ENCODE peak calls at places on chromosomes 5 and 9, in seven cellular contexts. K is PC-9, H is H1, B is GM23338, Q is GM23248, P is hepatocyte, M is mammary epithelial cell. S is an unnamed sample.

GRCh38 chr9:98314381-98315066 is 59.1 kb upstream of the TBC1D2 start:
- DNase-seq in K (no peak), H (no peak), B (no peak), Q (peak), P (peak), M (peak), S (peak)

GRCh38 chr9:128107971-128108783 is 19.4 kb downstream of the PTGES2 start:
- DNase-seq in K (no peak), H (no peak), B (no peak), Q (no peak), P (peak), M (no peak), S (no peak)

GRCh38 chr5:54186912-54187445 is 123.4 kb downstream of the ARL15 start:
- DNase-seq in K (no peak), H (no peak), B (peak), Q (peak), P (no peak), M (no peak), S (no peak)

GRCh38 chr9:12722131-12722530 is 28.9 kb downstream of the TYRP1 start:
- DNase-seq in K (no peak), H (no peak), B (no peak), Q (peak), P (no peak), M (peak), S (no peak)

GRCh38 chr5:44952376-44952775 is 143.6 kb downstream of the MRPS30 start:
- DNase-seq in K (peak), H (no peak), B (peak), Q (peak), P (peak), M (peak), S (peak)

GRCh38 chr5:127446626-127447025 is 70.8 kb upstream of the PRRC1 start:
- DNase-seq in K (no peak), H (no peak), B (no peak), Q (no peak), P (no peak), M (no peak), S (no peak)

GRCh38 chr9:89179920-89180667 is 1.5 kb upstream of the SHC3 start:
- DNase-seq in K (peak), H (peak), B (peak), Q (peak), P (peak), M (peak), S (peak)

GRCh38 chr9:126522957-126523356 is 90.8 kb upstream of the LMX1B start:
- DNase-seq in K (no peak), H (no peak), B (no peak), Q (no peak), P (no peak), M (no peak), S (no peak)

GRCh38 chr5:6365977-6366590 is 12.3 kb downstream of the MED10 start:
- DNase-seq in K (no peak), H (no peak), B (no peak), Q (no peak), P (no peak), M (no peak), S (no peak)

GRCh38 chr5:72587909-72588308 is 80.7 kb upstream of the ZNF366 start:
- DNase-seq in K (no peak), H (no peak), B (peak), Q (peak), P (no peak), M (no peak), S (no peak)

GRCh38 chr5:44454002-44454401 is 64.8 kb upstream of the FGF10 start:
- DNase-seq in K (no peak), H (no peak), B (peak), Q (no peak), P (no peak), M (no peak), S (no peak)

GRCh38 chr5:149452665-149453617 is 73.8 kb upstream of the IL17B start:
- DNase-seq in K (peak), H (no peak), B (peak), Q (peak), P (peak), M (peak), S (peak)

GRCh38 chr5:172508471-172509404 is 54.4 kb upstream of the SH3PXD2B start:
- DNase-seq in K (no peak), H (peak), B (no peak), Q (no peak), P (no peak), M (no peak), S (no peak)

GRCh38 chr9:134305533-134305932 is 20.7 kb upstream of the RXRA start:
- DNase-seq in K (no peak), H (no peak), B (no peak), Q (no peak), P (no peak), M (no peak), S (no peak)

GRCh38 chr9:6230037-6230778 is 14.6 kb downstream of the IL33 start:
- DNase-seq in K (no peak), H (no peak), B (no peak), Q (peak), P (peak), M (peak), S (no peak)

GRCh38 chr5:157198277-157199058 is 17.8 kb downstream of the ITK start:
- DNase-seq in K (no peak), H (no peak), B (no peak), Q (no peak), P (no peak), M (no peak), S (no peak)

GRCh38 chr5:180628827-180629702 is 20.3 kb downstream of the FLT4 start:
- DNase-seq in K (no peak), H (no peak), B (no peak), Q (no peak), P (no peak), M (no peak), S (no peak)

GRCh38 chr5:150653145-150653761 is 7.8 kb upstream of the MYOZ3 start:
- DNase-seq in K (no peak), H (no peak), B (no peak), Q (peak), P (no peak), M (no peak), S (peak)

GRCh38 chr9:18825775-18826174 is 207.2 kb downstream of the SAXO1 start:
- DNase-seq in K (no peak), H (no peak), B (no peak), Q (no peak), P (no peak), M (no peak), S (no peak)

DNA sequence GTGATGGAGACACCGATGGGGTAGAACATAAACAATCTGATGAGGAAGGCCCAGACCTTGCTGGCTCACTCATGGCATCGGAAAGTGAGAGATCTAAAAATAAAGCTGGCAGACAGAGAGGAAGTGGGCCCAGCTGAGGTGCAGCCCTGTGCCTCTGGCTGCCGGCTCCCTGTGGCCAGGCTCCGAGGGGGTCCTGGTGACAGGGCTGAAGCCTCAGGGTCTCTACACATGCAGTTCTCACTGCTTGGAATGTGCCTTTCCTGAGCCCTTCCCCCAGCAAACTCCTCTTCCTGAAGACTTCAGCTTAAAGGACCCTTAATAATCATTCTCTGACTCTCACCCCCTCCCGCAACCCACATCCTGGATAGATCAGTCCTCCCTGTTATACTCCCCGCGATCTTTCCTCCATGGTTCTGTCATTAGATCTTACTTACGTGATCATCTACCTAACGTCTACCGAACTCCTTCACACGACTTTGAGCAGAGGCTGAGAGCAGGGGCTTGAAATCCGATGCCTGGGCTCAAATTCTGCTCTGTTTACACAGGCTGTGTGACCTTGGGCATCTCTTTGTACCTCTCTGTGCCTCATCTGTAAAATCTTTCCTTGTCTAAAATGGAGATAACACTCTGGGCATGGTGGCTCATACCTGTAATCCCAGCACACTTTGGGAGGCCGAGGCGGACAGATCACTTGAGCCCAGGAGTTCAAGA is 33.1 kb upstream of the CRB2 start:
- DNase-seq in K (no peak), H (no peak), B (no peak), Q (no peak), P (no peak), M (no peak), S (no peak)
- H2AFZ ChIP-seq in K (no peak), H (peak), B (peak), Q (no peak), P (no peak), M (no peak), S (peak)

GRCh38 chr9:90505695-90506094 is 136.9 kb downstream of the DIRAS2 start:
- DNase-seq in K (no peak), H (no peak), B (no peak), Q (no peak), P (no peak), M (no peak), S (no peak)
- H3K4me2 ChIP-seq in K (no peak), H (no peak), B (no peak), Q (no peak), P (no peak), M (no peak), S (no peak)

DNA sequence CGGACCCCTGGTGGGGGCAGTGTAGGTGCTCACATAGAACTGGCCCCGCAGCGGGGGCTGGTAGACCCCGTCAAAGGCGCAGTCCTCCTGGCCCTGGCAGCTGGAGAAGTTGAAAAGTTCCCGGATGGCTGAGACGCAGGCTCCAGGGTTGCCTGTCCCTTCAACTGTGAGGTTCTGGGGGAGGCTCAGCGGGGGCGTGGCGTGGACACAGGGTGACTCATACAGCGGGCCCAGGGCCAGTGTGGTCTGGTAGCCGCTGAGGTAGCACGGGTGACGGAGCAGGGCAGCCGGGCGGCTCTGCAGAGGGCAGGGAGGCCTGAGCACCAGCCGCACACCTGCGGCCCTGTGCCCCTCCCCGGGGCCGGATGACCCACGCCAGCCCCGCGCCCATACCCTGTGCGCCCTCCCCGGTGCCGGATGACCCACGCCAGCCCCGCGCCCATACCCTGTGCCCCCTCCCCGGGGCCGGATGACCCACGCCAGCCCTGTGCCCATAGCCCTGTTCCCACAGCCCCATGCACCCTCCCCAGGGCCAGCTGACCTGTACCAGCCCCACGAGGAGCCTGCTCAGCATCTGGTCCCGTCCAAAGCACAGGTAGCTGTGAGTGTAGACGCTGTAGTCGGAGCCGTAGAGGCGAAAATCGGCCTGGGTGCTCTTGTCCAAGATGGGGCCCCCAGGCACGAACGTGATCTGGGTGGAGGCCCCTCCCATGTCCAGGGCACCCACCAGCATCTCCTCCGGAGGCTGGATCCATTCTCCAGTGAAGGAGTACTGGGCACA is 5.0 kb downstream of the ENTPD8 start:
- DNase-seq in K (peak), H (no peak), B (no peak), Q (peak), P (peak), M (peak), S (peak)
- H2AFZ ChIP-seq in K (no peak), H (no peak), B (no peak), Q (no peak), P (no peak), M (no peak), S (peak)

DNA sequence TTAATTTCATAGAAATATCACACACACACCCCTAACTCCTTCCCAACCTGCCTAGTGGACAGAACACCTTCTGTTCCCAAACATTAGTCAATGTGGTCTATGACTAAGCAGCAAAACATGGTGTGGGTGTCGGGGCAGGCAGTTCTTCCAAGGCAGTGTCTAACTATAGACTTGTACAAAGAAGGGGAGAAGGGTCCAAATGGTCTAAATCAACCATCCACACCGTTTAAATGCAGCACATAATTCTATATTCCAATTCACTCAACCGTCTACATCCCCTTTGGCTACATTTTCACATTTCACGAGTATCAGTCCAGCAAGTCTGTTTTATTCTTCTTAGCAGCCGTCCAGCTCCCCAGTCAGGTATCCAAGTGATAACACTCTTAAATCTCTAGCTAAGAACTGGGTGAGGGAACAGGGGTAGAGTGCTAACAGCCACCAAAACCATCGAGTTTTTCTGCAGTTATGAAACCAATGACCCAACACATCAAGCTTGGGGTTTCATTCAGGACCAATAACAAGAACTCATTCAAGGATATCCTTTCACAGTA is 3.4 kb downstream of the ZNF608 start:
- DNase-seq in K (peak), H (peak), B (no peak), Q (peak), P (peak), M (peak), S (peak)
- H3K4me2 ChIP-seq in K (peak), H (peak), B (peak), Q (peak), P (peak), M (peak), S (peak)

GRCh38 chr5:4561403-4561802 is 578.7 kb upstream of the ADAMTS16 start:
- DNase-seq in K (no peak), H (no peak), B (no peak), Q (peak), P (no peak), M (no peak), S (no peak)

DNA sequence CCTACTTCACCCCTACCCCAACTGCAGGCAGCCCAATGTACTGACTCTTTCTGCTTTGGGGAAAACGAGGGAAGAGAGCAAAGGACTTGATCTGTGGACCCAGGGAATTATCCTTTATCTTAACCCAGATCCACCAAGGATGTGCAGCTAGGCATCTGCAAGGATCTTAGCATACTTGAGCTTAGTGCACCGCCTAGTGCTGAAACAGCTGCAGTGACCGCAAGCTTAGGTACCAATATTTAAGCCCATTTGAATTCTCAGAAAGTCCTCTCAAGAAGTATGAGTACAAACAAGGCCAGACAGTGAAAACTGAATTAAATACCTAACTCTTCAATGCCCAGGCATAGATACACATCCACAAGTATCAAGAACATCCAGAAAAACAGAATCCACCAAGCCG is 576.7 kb upstream of the ADAMTS16 start:
- DNase-seq in K (no peak), H (peak), B (peak), Q (peak), P (peak), M (peak), S (peak)
- H2AFZ ChIP-seq in K (no peak), H (no peak), B (no peak), Q (no peak), P (no peak), M (no peak), S (no peak)

GRCh38 chr5:1103505-1104326 is 8.1 kb downstream of the SLC12A7 start:
- DNase-seq in K (no peak), H (no peak), B (no peak), Q (peak), P (peak), M (no peak), S (no peak)
- H3K4me2 ChIP-seq in K (no peak), H (no peak), B (no peak), Q (no peak), P (peak), M (no peak), S (no peak)

DNA sequence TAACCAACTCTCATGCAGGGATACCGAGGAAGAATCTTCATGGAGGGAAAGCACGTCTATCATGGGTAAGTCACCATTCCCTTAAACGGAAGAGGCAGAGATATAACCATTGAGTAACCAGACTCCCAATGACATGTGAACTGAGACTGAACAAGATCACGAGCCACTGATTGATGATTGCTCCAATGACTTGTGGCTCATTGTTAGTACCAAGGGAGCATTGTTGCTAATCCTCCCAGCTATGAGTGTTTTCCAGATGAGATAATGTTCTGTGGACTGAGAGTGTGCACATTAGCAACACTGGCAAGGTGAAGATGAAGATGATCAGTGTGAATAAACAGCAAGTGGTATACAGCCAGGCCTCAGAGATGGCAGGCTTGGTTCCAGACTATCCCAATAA is 219.2 kb upstream of the MAP3K1 start:
- DNase-seq in K (no peak), H (no peak), B (no peak), Q (no peak), P (no peak), M (no peak), S (peak)
- H2AFZ ChIP-seq in K (no peak), H (no peak), B (no peak), Q (no peak), P (no peak), M (no peak), S (no peak)

DNA sequence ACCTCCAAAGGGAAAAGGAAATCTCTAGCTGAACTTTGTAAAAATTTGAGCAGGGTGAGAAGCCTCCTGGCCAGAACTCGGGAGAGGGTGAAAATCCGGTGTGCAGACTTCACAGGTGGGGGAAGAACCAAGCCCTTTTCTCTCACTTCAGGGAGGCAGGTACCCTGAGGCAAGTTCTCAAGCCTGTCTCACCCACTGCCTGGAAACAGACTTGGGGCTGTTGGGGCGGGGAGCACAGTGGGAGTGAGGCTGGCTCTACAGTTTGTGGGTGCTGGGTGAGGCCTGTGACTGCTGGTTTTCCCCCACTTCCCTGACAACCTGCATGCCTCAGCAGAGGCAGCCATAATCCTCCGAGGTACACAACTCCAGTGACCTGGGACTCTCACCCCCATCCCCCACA is 187.1 kb downstream of the KIF4B start:
- DNase-seq in K (no peak), H (no peak), B (no peak), Q (no peak), P (no peak), M (no peak), S (no peak)
- H3K4me2 ChIP-seq in K (no peak), H (no peak), B (no peak), Q (no peak), P (no peak), M (no peak), S (no peak)

GRCh38 chr9:74630228-74630627 is 133.1 kb downstream of the RORB start:
- DNase-seq in K (no peak), H (no peak), B (peak), Q (no peak), P (no peak), M (no peak), S (no peak)
- H2AFZ ChIP-seq in K (no peak), H (no peak), B (peak), Q (no peak), P (no peak), M (no peak), S (no peak)

GRCh38 chr5:123810253-123810652 is 298.3 kb downstream of the CSNK1G3 start:
- DNase-seq in K (no peak), H (no peak), B (peak), Q (no peak), P (peak), M (no peak), S (no peak)

GRCh38 chr5:123810911-123811310 is 298.9 kb downstream of the CSNK1G3 start:
- DNase-seq in K (no peak), H (no peak), B (peak), Q (no peak), P (no peak), M (no peak), S (no peak)

GRCh38 chr5:123808841-123809240 is 296.9 kb downstream of the CSNK1G3 start:
- DNase-seq in K (no peak), H (no peak), B (no peak), Q (no peak), P (no peak), M (no peak), S (no peak)

GRCh38 chr5:123811771-123812170 is 299.8 kb downstream of the CSNK1G3 start:
- DNase-seq in K (no peak), H (no peak), B (no peak), Q (no peak), P (no peak), M (no peak), S (no peak)

GRCh38 chr5:123809594-123810172 is 297.7 kb downstream of the CSNK1G3 start:
- DNase-seq in K (no peak), H (no peak), B (no peak), Q (no peak), P (peak), M (no peak), S (no peak)
- H3K4me2 ChIP-seq in K (no peak), H (no peak), B (no peak), Q (no peak), P (no peak), M (no peak), S (no peak)

S was measured in astrocyte.